ENCODE peak calls at places on chromosomes 6 and 20, in seven cellular contexts. H, U, N, B, W, Z and K are unnamed samples.

GRCh38 chr20:57414867-57415592 is 23.8 kb downstream of the RBM38 start:
- DNase-seq in H (no peak), U (no peak), N (no peak), B (no peak), W (no peak), Z (no peak), K (no peak)

GRCh38 chr6:128719786-128720185 is 163.2 kb upstream of the LAMA2 start:
- DNase-seq in H (no peak), U (no peak), N (no peak), B (no peak), W (no peak), Z (no peak), K (no peak)

GRCh38 chr6:133804263-133804662 is 84.7 kb upstream of the TCF21 start:
- DNase-seq in H (no peak), U (peak; percentile 52), N (no peak), B (no peak), W (no peak), Z (no peak), K (no peak)

GRCh38 chr6:119129968-119130484 is 51.6 kb upstream of the FAM184A start:
- DNase-seq in H (no peak), U (peak; percentile 74), N (no peak), B (no peak), W (peak; percentile 74), Z (no peak), K (peak; percentile 14)

GRCh38 chr6:11294263-11294662 is 61.8 kb upstream of the NEDD9 start:
- DNase-seq in H (no peak), U (no peak), N (no peak), B (no peak), W (no peak), Z (no peak), K (no peak)

GRCh38 chr6:149450679-149451360 is 34.0 kb downstream of the ZC3H12D start:
- DNase-seq in H (peak; percentile 54), U (no peak), N (no peak), B (no peak), W (no peak), Z (no peak), K (no peak)

GRCh38 chr20:38224534-38224933 is 36.0 kb downstream of the KIAA1755 start:
- DNase-seq in H (no peak), U (no peak), N (no peak), B (no peak), W (no peak), Z (no peak), K (no peak)

GRCh38 chr6:157521665-157522335 is 140.8 kb downstream of the ZDHHC14 start:
- DNase-seq in H (no peak), U (no peak), N (no peak), B (no peak), W (no peak), Z (no peak), K (no peak)

GRCh38 chr6:144219056-144219685 is 66.0 kb upstream of the UTRN start:
- DNase-seq in H (no peak), U (peak; percentile 35), N (no peak), B (peak; percentile 75), W (no peak), Z (no peak), K (peak; percentile 18)

GRCh38 chr6:127117979-127118504 is 429 bp upstream of the RSPO3 start:
- DNase-seq in H (peak; percentile 38), U (no peak), N (no peak), B (no peak), W (no peak), Z (no peak), K (no peak)

GRCh38 chr6:403659-404655 is 12.4 kb downstream of the IRF4 start:
- DNase-seq in H (no peak), U (no peak), N (no peak), B (peak; percentile 91), W (no peak), Z (no peak), K (no peak)

GRCh38 chr6:42049116-42049809 is 1.1 kb upstream of the TAF8 start:
- DNase-seq in H (peak; percentile 23), U (no peak), N (no peak), B (no peak), W (no peak), Z (no peak), K (no peak)

GRCh38 chr6:89412071-89413005 is at the start of gene RRAGD:
- DNase-seq in H (peak; percentile 50), U (no peak), N (peak; percentile 16), B (peak; percentile 86), W (no peak), Z (peak; percentile 22), K (no peak)

GRCh38 chr20:60970601-60971000 is 281.5 kb upstream of the CDH4 start:
- DNase-seq in H (no peak), U (no peak), N (no peak), B (no peak), W (no peak), Z (no peak), K (no peak)

GRCh38 chr6:17599885-17600526 is at the start of gene FAM8A1:
- DNase-seq in H (peak; percentile 97), U (peak; percentile 71), N (peak; percentile 96), B (peak; percentile 97), W (peak; percentile 65), Z (peak; percentile 89), K (peak; percentile 54)